ENCODE peak calls at places on chromosomes 16 and 17, in four cellular contexts. P is activated T-cell treated with anti-CD3 and anti-CD28 coated beads, Interleukin-2, amount 50 U/mL, for 4 hours; Y is GM23338; I is HCEC 1CT. J is an unnamed sample.
A peak's percentile ranks its signal among the peaks of the same experiment; 100 is the strongest.

GRCh38 chr16:27080870-27081269 is 14.1 kb downstream of the C16orf82 start:
- DNase-seq in P (no peak), Y (peak; percentile 71), I (no peak), J (no peak)

GRCh38 chr17:18070861-18071340 is 16.8 kb upstream of the DRG2 start:
- DNase-seq in P (no peak), Y (peak; percentile 19), I (no peak), J (peak; percentile 26)

GRCh38 chr17:57499648-57500049 is 243.3 kb downstream of the MSI2 start:
- DNase-seq in P (no peak), Y (no peak), I (no peak), J (no peak)

GRCh38 chr17:50547736-50548083 is 736 bp downstream of the SPATA20 start:
- DNase-seq in P (no peak), Y (no peak), I (no peak), J (no peak)

GRCh38 chr16:15597822-15598647 is 44.9 kb downstream of the MARF1 start:
- DNase-seq in P (no peak), Y (no peak), I (no peak), J (no peak)

GRCh38 chr16:49463529-49463928 is 89.9 kb downstream of the C16orf78 start:
- DNase-seq in P (peak; percentile 48), Y (no peak), I (no peak), J (no peak)

GRCh38 chr16:23248261-23249194 is 53.6 kb upstream of the SCNN1B start:
- DNase-seq in P (no peak), Y (no peak), I (no peak), J (no peak)

GRCh38 chr16:72877374-72878028 is 170.4 kb downstream of the ZFHX3 start:
- DNase-seq in P (no peak), Y (no peak), I (peak; percentile 70), J (peak; percentile 79)

GRCh38 chr16:2024026-2024425 is 2.7 kb upstream of the NHERF2 start:
- DNase-seq in P (no peak), Y (no peak), I (no peak), J (no peak)

GRCh38 chr17:7801582-7801981 is 32.4 kb upstream of the KDM6B start:
- DNase-seq in P (no peak), Y (no peak), I (no peak), J (no peak)

GRCh38 chr16:17476414-17477259 is 5.9 kb upstream of the XYLT1 start:
- DNase-seq in P (peak; percentile 32), Y (peak; percentile 94), I (peak; percentile 48), J (peak; percentile 23)

GRCh38 chr17:50098583-50098982 is 3.4 kb downstream of the PDK2 start:
- DNase-seq in P (no peak), Y (no peak), I (no peak), J (no peak)

GRCh38 chr16:79006762-79007161 is 593.8 kb downstream of the MAF start:
- DNase-seq in P (no peak), Y (no peak), I (no peak), J (no peak)

GRCh38 chr16:85840801-85841200 is 41.3 kb downstream of the COX4I1 start:
- DNase-seq in P (no peak), Y (no peak), I (no peak), J (no peak)

GRCh38 chr17:49360796-49361128 is 1.3 kb downstream of the ZNF652 start:
- DNase-seq in P (no peak), Y (no peak), I (peak; percentile 42), J (no peak)

GRCh38 chr17:79619196-79619595 is 8.3 kb upstream of the RBFOX3 start:
- DNase-seq in P (no peak), Y (no peak), I (no peak), J (no peak)

GRCh38 chr17:69978056-69978646 is 96.9 kb upstream of the KCNJ16 start:
- DNase-seq in P (no peak), Y (no peak), I (no peak), J (peak; percentile 18)

GRCh38 chr16:86517652-86518258 is 7.4 kb downstream of the FOXF1 start:
- DNase-seq in P (no peak), Y (peak; percentile 80), I (peak; percentile 82), J (peak; percentile 8)

GRCh38 chr17:8190506-8190905 is 526 bp upstream of the BORCS6 start:
- DNase-seq in P (no peak), Y (no peak), I (no peak), J (no peak)

GRCh38 chr17:42421479-42422332 is 1.4 kb downstream of the CAVIN1 start:
- DNase-seq in P (no peak), Y (peak; percentile 55), I (peak; percentile 63), J (peak; percentile 44)

GRCh38 chr16:28924399-28924761 is 658 bp downstream of the RABEP2 start:
- DNase-seq in P (no peak), Y (no peak), I (no peak), J (no peak)

GRCh38 chr17:50363217-50364060 is 9.5 kb downstream of the MRPL27 start:
- DNase-seq in P (no peak), Y (peak; percentile 97), I (no peak), J (no peak)

J was measured in renal cortical epithelial cell.